ENCODE peak calls at places on chromosomes 1 and 21, in six cellular contexts. B, Q, C, R, N and P are unnamed samples.

GRCh38 chr1:232367293-232367692 is 262.6 kb downstream of the SIPA1L2 start:
- DNase-seq in B (no peak), Q (no peak), N (no peak), C (peak), R (no peak), P (no peak)

GRCh38 chr1:153380711-153381110 is 5.3 kb upstream of the S100A12 start:
- DNase-seq in Q (no peak), R (no peak), B (no peak), N (no peak), C (no peak), P (no peak)

GRCh38 chr1:175219774-175220173 is 27.2 kb upstream of the KIAA0040 start:
- DNase-seq in N (no peak), R (no peak), C (no peak), Q (no peak), B (no peak), P (no peak)

GRCh38 chr1:201904579-201904978 is 15.9 kb downstream of the SHISA4 start:
- DNase-seq in C (peak), N (no peak), Q (no peak), R (no peak), B (no peak), P (no peak)

GRCh38 chr1:59509341-59509869 is 212.5 kb downstream of the FGGY start:
- DNase-seq in N (no peak), R (no peak), C (no peak), B (no peak), Q (no peak), P (no peak)

GRCh38 chr1:204228896-204229295 is 15.1 kb upstream of the GOLT1A start:
- DNase-seq in C (no peak), R (no peak), Q (no peak), N (no peak), B (no peak), P (no peak)

GRCh38 chr21:45562401-45562800 is 20.2 kb upstream of the SLC19A1 start:
- DNase-seq in N (no peak), B (no peak), R (no peak), Q (no peak), C (peak), P (no peak)

GRCh38 chr21:24939288-24939687 is 668.0 kb downstream of the MRPL39 start:
- DNase-seq in N (no peak), Q (no peak), B (no peak), C (peak), R (no peak), P (no peak)

GRCh38 chr1:89277725-89278124 is 5.1 kb upstream of the GBP5 start:
- DNase-seq in R (no peak), Q (no peak), C (no peak), N (no peak), B (peak), P (no peak)

GRCh38 chr1:39562886-39563285 is 13.7 kb downstream of the PABPC4 start:
- DNase-seq in Q (no peak), R (no peak), N (no peak), C (no peak), B (no peak), P (no peak)

GRCh38 chr1:156889802-156890585 is 3.5 kb upstream of the PEAR1 start:
- DNase-seq in C (peak), Q (no peak), N (peak), R (peak), B (peak), P (peak)

GRCh38 chr1:13228343-13228781 is 2.4 kb upstream of the PRAMEF18 start:
- DNase-seq in Q (no peak), R (peak), B (peak), C (no peak), N (peak), P (no peak)

GRCh38 chr21:44578371-44579055 is 1.9 kb downstream of the KRTAP10-5 start:
- DNase-seq in B (no peak), R (no peak), N (no peak), Q (no peak), C (no peak), P (no peak)

GRCh38 chr1:34656706-34657105 is 98.1 kb upstream of the GJB5 start:
- DNase-seq in R (no peak), C (no peak), Q (no peak), B (no peak), N (no peak), P (no peak)

GRCh38 chr1:23383547-23384311 is 14.1 kb upstream of the ZNF436 start:
- DNase-seq in C (no peak), R (no peak), N (no peak), Q (no peak), B (no peak), P (no peak)

GRCh38 chr1:24361811-24362210 is 42.7 kb downstream of the GRHL3 start:
- DNase-seq in Q (no peak), C (no peak), N (no peak), R (no peak), B (no peak), P (no peak)